ENCODE peak calls at places on chromosome 11, in five cellular contexts. B is GM23248, X is PC-3, S is fibroblast of lung, U is mesenchymal stem cell. T is an unnamed sample.

GRCh38 chr11:59801981-59802638 is 8.5 kb downstream of the MRPL16 start:
- DNase-seq in B (peak), U (no peak), S (peak), X (peak), T (no peak)

GRCh38 chr11:98411777-98412176 is 609.0 kb upstream of the CNTN5 start:
- DNase-seq in U (no peak), S (no peak), X (no peak), B (no peak), T (no peak)

GRCh38 chr11:36684840-36685800 is 87.1 kb upstream of the RAG2 start:
- DNase-seq in B (no peak), U (no peak), X (no peak), S (no peak), T (no peak)

GRCh38 chr11:8257003-8257664 is 6.5 kb downstream of the LMO1 start:
- DNase-seq in X (no peak), S (no peak), U (no peak), B (no peak), T (no peak)

GRCh38 chr11:47325271-47326041 is 27.0 kb downstream of the MYBPC3 start:
- DNase-seq in X (no peak), B (no peak), U (no peak), S (no peak), T (no peak)

GRCh38 chr11:46345131-46345597 is 2.1 kb upstream of the DGKZ start:
- DNase-seq in X (no peak), S (no peak), U (no peak), B (no peak), T (no peak)

GRCh38 chr11:128660957-128661356 is 32.9 kb upstream of the FLI1 start:
- DNase-seq in X (no peak), B (peak), U (peak), S (no peak), T (no peak)

GRCh38 chr11:114070464-114071139 is 11.1 kb downstream of the ZBTB16 start:
- DNase-seq in S (no peak), U (no peak), X (no peak), B (no peak), T (no peak)

GRCh38 chr11:61482513-61482912 is 26.0 kb upstream of the LRRC10B start:
- DNase-seq in X (peak), B (peak), S (no peak), U (no peak), T (no peak)

GRCh38 chr11:103091024-103091423 is 936 bp downstream of the DCUN1D5 start:
- DNase-seq in X (peak), U (peak), S (peak), B (peak), T (peak)

GRCh38 chr11:46306296-46306853 is 28.9 kb downstream of the CREB3L1 start:
- DNase-seq in B (peak), X (no peak), U (peak), S (peak), T (no peak)

GRCh38 chr11:95089620-95090542 is at the start of gene ENDOD1:
- DNase-seq in U (peak), S (peak), X (peak), B (peak), T (peak)

GRCh38 chr11:126561327-126561893 is 205.9 kb downstream of the ST3GAL4 start:
- DNase-seq in X (peak), B (peak), S (peak), U (peak), T (peak)

GRCh38 chr11:44270403-44271192 is 39.3 kb downstream of the ALX4 start:
- DNase-seq in B (no peak), S (no peak), X (no peak), U (no peak), T (no peak)

GRCh38 chr11:665707-666281 is 28.7 kb downstream of the DRD4 start:
- DNase-seq in X (no peak), S (peak), B (peak), U (peak), T (no peak)

GRCh38 chr11:123193742-123194141 is 1.3 kb downstream of the CLMP start:
- DNase-seq in B (peak), U (peak), S (no peak), X (no peak), T (no peak)

DNA sequence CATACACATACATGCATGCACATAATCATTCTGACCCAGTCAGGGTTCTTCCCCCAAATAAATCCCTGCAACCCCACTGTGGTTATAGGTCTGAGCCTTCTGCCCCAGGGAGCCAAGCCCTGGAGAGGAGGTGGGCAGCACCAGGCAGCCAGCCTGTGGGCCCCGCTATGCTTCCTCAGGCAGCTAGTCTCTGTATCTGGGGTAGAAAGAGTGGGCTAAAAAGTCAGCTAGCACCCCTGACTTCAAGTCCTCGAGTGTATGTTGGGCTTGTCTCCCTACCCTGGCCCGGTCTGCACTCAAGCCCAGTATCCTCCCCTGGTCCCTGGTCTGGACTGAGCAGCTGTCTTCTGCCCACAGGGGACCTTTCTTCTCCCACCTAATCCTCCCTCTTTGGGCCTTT is 28.0 kb downstream of the KCNQ1OT1 start:
- DNase-seq in S (no peak), B (no peak), U (no peak), X (no peak), T (no peak)
- H3K4me2 ChIP-seq in S (no peak), B (no peak), U (no peak), X (no peak), T (no peak)

GRCh38 chr11:18974192-18974591 is 35.0 kb upstream of the MRGPRX1 start:
- DNase-seq in U (no peak), B (no peak), S (no peak), X (peak), T (no peak)
- H2AFZ ChIP-seq in U (no peak), B (no peak), S (no peak), X (no peak), T (no peak)

DNA sequence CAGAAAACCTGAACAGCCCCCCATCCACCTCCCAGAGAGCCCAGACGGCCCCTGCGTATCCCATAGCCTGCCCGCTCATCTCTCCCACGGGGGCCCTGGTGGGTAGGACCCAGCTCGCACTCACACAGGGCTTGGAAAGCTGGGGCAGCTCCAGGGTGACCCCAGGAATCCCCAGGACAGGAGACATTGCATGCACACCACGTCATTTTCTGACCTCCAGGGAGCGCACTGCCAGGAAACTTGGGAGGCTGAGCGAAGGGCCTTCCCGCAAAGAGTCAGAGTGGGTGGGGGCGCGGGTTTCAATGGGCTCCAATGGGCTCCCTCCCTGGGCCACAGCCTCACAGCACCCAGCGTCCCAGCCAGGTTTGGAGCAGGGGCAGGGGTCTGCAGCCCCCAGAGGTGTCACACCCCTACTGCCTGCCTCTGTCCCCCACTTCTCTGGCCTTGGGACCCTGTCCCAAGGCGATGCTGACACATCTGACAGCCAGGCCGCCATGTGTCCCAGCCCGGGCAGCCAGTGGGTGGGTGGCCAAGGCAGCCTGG is 8.2 kb upstream of the SYT8 start:
- DNase-seq in S (peak), U (peak), B (peak), X (peak), T (no peak)
- H3K4me2 ChIP-seq in S (no peak), U (no peak), B (peak), X (peak), T (peak)

GRCh38 chr11:112167145-112167544 is at the start of gene TEX12:
- DNase-seq in X (no peak), U (no peak), S (no peak), B (no peak), T (no peak)
- H2AFZ ChIP-seq in X (no peak), U (no peak), S (no peak), B (peak), T (peak)

GRCh38 chr11:122155001-122155400 is 39.0 kb upstream of the BLID start:
- DNase-seq in U (no peak), B (no peak), S (no peak), X (peak), T (no peak)

GRCh38 chr11:122150484-122151124 is 34.6 kb upstream of the BLID start:
- DNase-seq in X (peak), S (no peak), B (no peak), U (no peak), T (no peak)

GRCh38 chr11:122155765-122156527 is 39.9 kb upstream of the BLID start:
- DNase-seq in S (peak), B (no peak), U (no peak), X (peak), T (no peak)

GRCh38 chr11:122154227-122154626 is 38.2 kb upstream of the BLID start:
- DNase-seq in X (no peak), U (no peak), B (no peak), S (no peak), T (no peak)

DNA sequence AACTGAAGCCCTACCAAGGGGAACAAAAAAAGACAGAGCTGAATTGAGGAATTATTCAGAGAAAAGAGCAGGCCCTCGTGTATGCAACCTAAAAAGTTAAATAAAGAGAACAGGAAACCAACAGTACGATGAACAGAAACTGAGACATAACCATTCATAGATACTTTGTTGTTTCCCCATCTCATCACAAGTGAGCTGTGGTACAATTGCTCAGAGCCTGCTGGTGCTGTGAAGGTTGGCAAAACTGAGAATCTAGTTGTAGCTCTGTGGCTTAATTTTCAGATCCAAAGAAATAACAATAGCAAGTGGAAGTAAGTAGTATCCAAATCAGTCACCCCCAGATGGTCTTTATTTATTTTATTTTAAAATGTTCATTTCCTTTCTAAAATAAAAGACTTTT is 37.7 kb upstream of the BLID start:
- DNase-seq in U (no peak), S (no peak), X (no peak), B (peak), T (no peak)
- H3K4me2 ChIP-seq in U (no peak), S (peak), X (peak), B (no peak), T (no peak)

GRCh38 chr11:65873280-65874156 is 918 bp upstream of the EFEMP2 start:
- DNase-seq in U (peak), B (peak), X (peak), S (peak), T (peak)
- H2AFZ ChIP-seq in U (peak), B (peak), X (peak), S (peak), T (peak)

DNA sequence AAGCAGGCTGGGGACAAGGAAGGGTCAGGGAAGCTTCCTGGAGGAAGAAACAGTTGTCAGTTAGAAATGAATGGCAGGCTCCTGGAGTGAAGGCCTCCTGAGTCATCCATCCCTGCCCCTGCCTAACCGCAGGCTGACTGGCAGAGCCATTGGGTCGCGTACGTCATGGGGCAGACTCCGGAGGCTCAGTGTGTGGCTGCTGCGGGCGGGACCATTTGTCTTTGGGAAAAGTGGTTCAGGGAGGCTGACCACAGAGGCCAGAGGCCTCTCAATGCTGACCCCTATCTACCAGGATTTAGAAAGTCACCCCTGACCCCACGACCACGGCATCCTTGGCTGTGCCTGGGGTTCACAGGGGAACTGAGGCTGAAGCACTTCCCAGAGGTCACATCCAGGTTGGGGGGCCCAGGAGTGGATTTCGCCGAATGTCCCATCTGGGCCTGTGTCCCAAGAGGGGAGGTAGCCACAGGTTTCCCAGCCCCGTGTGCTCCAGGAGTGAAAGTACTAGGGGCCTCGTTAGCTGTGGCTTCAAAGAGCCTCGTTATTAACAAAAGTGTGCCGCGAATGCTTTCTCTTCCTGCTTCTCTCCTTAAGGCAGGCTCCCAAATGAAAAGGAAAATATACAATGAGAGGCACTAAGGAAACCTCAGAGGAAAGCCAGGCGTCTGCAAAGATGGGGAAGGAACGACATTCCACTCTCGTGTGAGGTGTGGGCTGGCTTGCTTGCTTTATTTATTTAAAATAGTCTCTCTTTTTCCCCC is 58.9 kb downstream of the FLRT1 start:
- DNase-seq in X (peak), B (peak), S (peak), U (peak), T (peak)
- H3K4me2 ChIP-seq in X (peak), B (no peak), S (no peak), U (peak), T (peak)